ENCODE peak calls at places on chromosomes 16 and 17, in four cellular contexts. One of them, this sample, is unnamed.

GRCh38 chr16:28210264-28210663 is 1.5 kb downstream of the XPO6 start:
- DNase-seq in Peyer's patch: no peak
- DNase-seq in AG04450: no peak
- DNase-seq in stomach: no peak
- DNase-seq in this sample: no peak

GRCh38 chr17:75983501-75984181 is 4.6 kb downstream of the TEN1 start:
- DNase-seq in Peyer's patch: no peak
- DNase-seq in AG04450: no peak
- DNase-seq in stomach: peak
- DNase-seq in this sample: no peak

GRCh38 chr16:89729293-89729692 is 8.0 kb downstream of the ZNF276 start:
- DNase-seq in Peyer's patch: no peak
- DNase-seq in AG04450: no peak
- DNase-seq in stomach: no peak
- DNase-seq in this sample: no peak

GRCh38 chr16:88372522-88372921 is 10.2 kb upstream of the ZNF469 start:
- DNase-seq in Peyer's patch: no peak
- DNase-seq in AG04450: no peak
- DNase-seq in stomach: no peak
- DNase-seq in this sample: no peak

GRCh38 chr16:87608400-87608985 is 6.2 kb downstream of the JPH3 start:
- DNase-seq in Peyer's patch: no peak
- DNase-seq in AG04450: peak
- DNase-seq in stomach: peak
- DNase-seq in this sample: peak

GRCh38 chr17:46028969-46029565 is 30.0 kb downstream of the STH start:
- DNase-seq in Peyer's patch: no peak
- DNase-seq in AG04450: no peak
- DNase-seq in stomach: no peak
- DNase-seq in this sample: no peak

GRCh38 chr16:15952265-15952711 is 2.9 kb downstream of the ABCC1 start:
- DNase-seq in Peyer's patch: no peak
- DNase-seq in AG04450: no peak
- DNase-seq in stomach: no peak
- DNase-seq in this sample: no peak

GRCh38 chr17:5418858-5419355 is 555 bp downstream of the NUP88 start:
- DNase-seq in Peyer's patch: peak
- DNase-seq in AG04450: no peak
- DNase-seq in stomach: peak
- DNase-seq in this sample: no peak

GRCh38 chr17:81018044-81018802 is 16.7 kb upstream of the BAIAP2 start:
- DNase-seq in Peyer's patch: peak
- DNase-seq in AG04450: no peak
- DNase-seq in stomach: no peak
- DNase-seq in this sample: no peak

GRCh38 chr16:88306860-88307545 is 75.8 kb upstream of the ZNF469 start:
- DNase-seq in Peyer's patch: no peak
- DNase-seq in AG04450: peak
- DNase-seq in stomach: no peak
- DNase-seq in this sample: peak

GRCh38 chr17:17663160-17664072 is 17.8 kb upstream of the RAI1 start:
- DNase-seq in Peyer's patch: peak
- DNase-seq in AG04450: peak
- DNase-seq in stomach: peak
- DNase-seq in this sample: peak

GRCh38 chr17:76138234-76138895 is 2.7 kb downstream of the FOXJ1 start:
- DNase-seq in Peyer's patch: no peak
- DNase-seq in AG04450: no peak
- DNase-seq in stomach: no peak
- DNase-seq in this sample: no peak

GRCh38 chr16:47565454-47565853 is 104.3 kb downstream of the PHKB start:
- DNase-seq in Peyer's patch: peak
- DNase-seq in AG04450: no peak
- DNase-seq in stomach: no peak
- DNase-seq in this sample: peak

GRCh38 chr16:21283521-21284289 is 5.6 kb upstream of the CRYM start:
- DNase-seq in Peyer's patch: peak
- DNase-seq in AG04450: no peak
- DNase-seq in stomach: peak
- DNase-seq in this sample: peak

GRCh38 chr17:27239584-27239983 is 54.3 kb upstream of the WSB1 start:
- DNase-seq in Peyer's patch: no peak
- DNase-seq in AG04450: no peak
- DNase-seq in stomach: no peak
- DNase-seq in this sample: no peak

GRCh38 chr17:18280766-18281165 is 20.3 kb downstream of the MIEF2 start:
- DNase-seq in Peyer's patch: no peak
- DNase-seq in AG04450: no peak
- DNase-seq in stomach: no peak
- DNase-seq in this sample: no peak

GRCh38 chr17:16419074-16419928 is 3.9 kb downstream of the TRPV2 start:
- DNase-seq in Peyer's patch: no peak
- DNase-seq in AG04450: peak
- DNase-seq in stomach: no peak
- DNase-seq in this sample: peak

GRCh38 chr16:59090501-59090900 is 356.4 kb upstream of the GOT2 start:
- DNase-seq in Peyer's patch: no peak
- DNase-seq in AG04450: no peak
- DNase-seq in stomach: no peak
- DNase-seq in this sample: peak

GRCh38 chr17:12853921-12854320 is 64.6 kb downstream of the ARHGAP44 start:
- DNase-seq in Peyer's patch: no peak
- DNase-seq in AG04450: no peak
- DNase-seq in stomach: no peak
- DNase-seq in this sample: no peak

GRCh38 chr16:71627631-71628236 is 1.8 kb downstream of the MARVELD3 start:
- DNase-seq in Peyer's patch: no peak
- DNase-seq in AG04450: no peak
- DNase-seq in stomach: no peak
- DNase-seq in this sample: no peak

GRCh38 chr17:3879181-3879580 is 13.7 kb downstream of the CAMKK1 start:
- DNase-seq in Peyer's patch: no peak
- DNase-seq in AG04450: no peak
- DNase-seq in stomach: no peak
- DNase-seq in this sample: peak

GRCh38 chr16:21653571-21653970 is 1.2 kb upstream of the IGSF6 start:
- DNase-seq in Peyer's patch: no peak
- DNase-seq in AG04450: no peak
- DNase-seq in stomach: no peak
- DNase-seq in this sample: no peak

GRCh38 chr17:57071991-57072944 is 12.8 kb upstream of the AKAP1 start:
- DNase-seq in Peyer's patch: no peak
- DNase-seq in AG04450: no peak
- DNase-seq in stomach: no peak
- DNase-seq in this sample: no peak

GRCh38 chr17:59451706-59452105 is 113.7 kb upstream of the DHX40 start:
- DNase-seq in Peyer's patch: no peak
- DNase-seq in AG04450: no peak
- DNase-seq in stomach: no peak
- DNase-seq in this sample: peak

GRCh38 chr16:17194190-17194780 is 276.5 kb downstream of the XYLT1 start:
- DNase-seq in Peyer's patch: peak
- DNase-seq in AG04450: no peak
- DNase-seq in stomach: peak
- DNase-seq in this sample: peak

GRCh38 chr16:89155851-89156739 is 15.5 kb upstream of the CDH15 start:
- DNase-seq in Peyer's patch: no peak
- DNase-seq in AG04450: no peak
- DNase-seq in stomach: peak
- DNase-seq in this sample: no peak

GRCh38 chr16:15879255-15879804 is 9.1 kb downstream of the CEP20 start:
- DNase-seq in Peyer's patch: no peak
- DNase-seq in AG04450: peak
- DNase-seq in stomach: no peak
- DNase-seq in this sample: peak

GRCh38 chr17:3547628-3548027 is 10.0 kb downstream of the TRPV3 start:
- DNase-seq in Peyer's patch: no peak
- DNase-seq in AG04450: no peak
- DNase-seq in stomach: no peak
- DNase-seq in this sample: no peak

GRCh38 chr17:62966426-62967110 is 533 bp downstream of the TANC2 start:
- DNase-seq in Peyer's patch: peak
- DNase-seq in AG04450: no peak
- DNase-seq in stomach: peak
- DNase-seq in this sample: no peak

GRCh38 chr16:12398029-12398735 is 405.5 kb downstream of the CPPED1 start:
- DNase-seq in Peyer's patch: no peak
- DNase-seq in AG04450: no peak
- DNase-seq in stomach: no peak
- DNase-seq in this sample: no peak

GRCh38 chr17:50132104-50132794 is 2.3 kb upstream of the SAMD14 start:
- DNase-seq in Peyer's patch: no peak
- DNase-seq in AG04450: no peak
- DNase-seq in stomach: no peak
- DNase-seq in this sample: no peak

GRCh38 chr16:89574681-89575246 is 794 bp upstream of the CPNE7 start:
- DNase-seq in Peyer's patch: no peak
- DNase-seq in AG04450: no peak
- DNase-seq in stomach: peak
- DNase-seq in this sample: peak

GRCh38 chr16:66512589-66513404 is 37.1 kb downstream of the TK2 start:
- DNase-seq in Peyer's patch: peak
- DNase-seq in AG04450: no peak
- DNase-seq in stomach: peak
- DNase-seq in this sample: peak

GRCh38 chr17:31499771-31500554 is 108.5 kb downstream of the RAB11FIP4 start:
- DNase-seq in Peyer's patch: no peak
- DNase-seq in AG04450: no peak
- DNase-seq in stomach: peak
- DNase-seq in this sample: peak

GRCh38 chr17:21368545-21369246 is 7.5 kb upstream of the KCNJ12 start:
- DNase-seq in Peyer's patch: no peak
- DNase-seq in AG04450: no peak
- DNase-seq in stomach: no peak
- DNase-seq in this sample: peak
- H3K4me3 ChIP-seq in Peyer's patch: no peak
- H3K4me3 ChIP-seq in AG04450: no peak
- H3K4me3 ChIP-seq in stomach: no peak
- H3K4me3 ChIP-seq in this sample: no peak

GRCh38 chr17:82320956-82321927 is 3.8 kb upstream of the CD7 start:
- DNase-seq in Peyer's patch: peak
- DNase-seq in AG04450: no peak
- DNase-seq in stomach: no peak
- DNase-seq in this sample: peak
- H3K4me3 ChIP-seq in Peyer's patch: no peak
- H3K4me3 ChIP-seq in AG04450: no peak
- H3K4me3 ChIP-seq in stomach: no peak
- H3K4me3 ChIP-seq in this sample: no peak

DNA sequence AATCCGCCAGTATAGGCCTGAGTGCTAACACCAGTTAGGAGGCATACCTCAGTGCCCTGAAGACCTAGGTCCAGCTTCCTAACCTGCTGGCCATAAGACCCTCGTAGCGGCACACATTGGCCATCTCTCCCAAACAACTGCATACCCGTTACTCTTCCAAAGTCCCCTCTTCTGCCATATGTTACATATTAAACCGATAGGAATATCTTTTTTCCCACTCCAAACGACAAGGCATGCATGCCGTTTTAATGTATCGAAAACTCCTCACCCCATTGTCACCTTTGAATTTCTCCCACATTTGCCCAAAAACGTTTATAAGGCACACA is 721 bp upstream of the AXIN2 start:
- DNase-seq in Peyer's patch: no peak
- DNase-seq in AG04450: no peak
- DNase-seq in stomach: no peak
- DNase-seq in this sample: no peak
- H3K4me3 ChIP-seq in Peyer's patch: peak
- H3K4me3 ChIP-seq in AG04450: peak
- H3K4me3 ChIP-seq in stomach: peak
- H3K4me3 ChIP-seq in this sample: peak

GRCh38 chr17:39626171-39626670 is 531 bp upstream of the PPP1R1B start:
- DNase-seq in Peyer's patch: no peak
- DNase-seq in AG04450: no peak
- DNase-seq in stomach: no peak
- DNase-seq in this sample: no peak

GRCh38 chr17:39627170-39627716 is 491 bp downstream of the PPP1R1B start:
- DNase-seq in Peyer's patch: no peak
- DNase-seq in AG04450: no peak
- DNase-seq in stomach: no peak
- DNase-seq in this sample: no peak

GRCh38 chr17:39627717-39628516 is 1.2 kb downstream of the PPP1R1B start:
- DNase-seq in Peyer's patch: no peak
- DNase-seq in AG04450: no peak
- DNase-seq in stomach: no peak
- DNase-seq in this sample: no peak

GRCh38 chr17:39625198-39625769 is 1.5 kb upstream of the PPP1R1B start:
- DNase-seq in Peyer's patch: no peak
- DNase-seq in AG04450: no peak
- DNase-seq in stomach: no peak
- DNase-seq in this sample: peak

DNA sequence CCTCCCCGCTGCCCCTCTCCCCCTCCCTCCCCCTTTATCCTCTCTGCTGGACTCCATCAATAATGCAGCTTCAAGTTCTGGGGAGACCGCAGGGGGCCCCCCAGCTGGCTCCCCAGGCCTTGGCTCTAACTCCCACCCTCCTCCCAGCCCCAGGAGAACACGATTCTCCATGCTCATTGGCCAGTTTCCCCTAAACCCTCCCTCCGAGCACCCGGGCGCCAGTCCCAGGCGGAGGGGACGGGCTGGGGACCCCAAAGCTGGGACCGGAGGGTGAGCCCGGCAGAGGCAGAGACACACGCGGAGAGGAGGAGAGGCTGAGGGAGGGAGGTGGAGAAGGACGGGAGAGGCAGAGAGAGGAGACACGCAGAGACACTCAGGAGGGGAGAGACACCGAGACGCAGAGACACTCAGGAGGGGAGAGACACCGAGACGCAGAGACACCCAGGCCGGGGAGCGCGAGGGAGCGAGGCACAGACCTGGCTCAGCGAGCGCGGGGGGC is at the start of gene PPP1R1B:
- DNase-seq in Peyer's patch: no peak
- DNase-seq in AG04450: no peak
- DNase-seq in stomach: no peak
- DNase-seq in this sample: no peak
- H3K4me3 ChIP-seq in Peyer's patch: peak
- H3K4me3 ChIP-seq in AG04450: peak
- H3K4me3 ChIP-seq in stomach: peak
- H3K4me3 ChIP-seq in this sample: no peak

DNA sequence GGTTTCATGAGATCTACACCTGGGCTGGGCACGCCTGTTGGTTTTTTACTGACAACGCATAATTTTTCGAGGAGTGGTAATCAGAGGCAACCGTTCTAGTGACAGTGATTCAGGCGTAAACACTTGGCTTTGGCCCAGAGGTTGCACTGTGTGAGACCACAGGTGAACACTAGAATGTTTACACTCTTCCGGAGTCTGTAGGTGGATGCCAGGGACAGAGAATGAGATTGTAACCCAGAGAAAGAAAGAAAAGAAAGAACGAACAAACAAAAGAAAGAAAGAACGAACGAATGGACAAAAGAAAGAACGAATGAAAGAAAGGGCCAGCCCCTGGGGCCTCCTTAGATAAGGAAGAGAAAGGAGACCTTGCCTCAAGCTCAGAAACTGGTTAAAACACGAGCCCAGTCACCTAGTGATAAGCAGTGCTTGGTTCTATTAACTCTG is 113.2 kb downstream of the PRKCB start:
- DNase-seq in Peyer's patch: peak
- DNase-seq in AG04450: no peak
- DNase-seq in stomach: peak
- DNase-seq in this sample: no peak
- H3K4me3 ChIP-seq in Peyer's patch: no peak
- H3K4me3 ChIP-seq in AG04450: no peak
- H3K4me3 ChIP-seq in stomach: no peak
- H3K4me3 ChIP-seq in this sample: no peak